ENCODE peak calls at places on chromosomes 3 and 15, in nine cellular contexts. J, I, O, U, M, T, Y, F and K are unnamed samples.

GRCh38 chr15:41486286-41486685 is 7.4 kb upstream of the ITPKA start:
- DNase-seq in J (no peak), I (no peak), O (no peak), U (no peak), M (no peak), T (no peak), Y (no peak), F (no peak), K (no peak)

GRCh38 chr3:125140817-125141595 is 71.5 kb downstream of the SLC12A8 start:
- DNase-seq in J (peak; percentile 73), I (no peak), O (no peak), U (no peak), M (no peak), T (no peak), Y (no peak), F (peak; percentile 55), K (no peak)

GRCh38 chr15:51121118-51121517 is 26.4 kb upstream of the TNFAIP8L3 start:
- DNase-seq in J (peak; percentile 74), I (no peak), O (peak; percentile 93), U (no peak), M (peak; percentile 6), T (no peak), Y (no peak), F (no peak), K (no peak)

GRCh38 chr3:129254536-129255230 is 5.3 kb downstream of the COPG1 start:
- DNase-seq in J (no peak), I (no peak), O (no peak), U (no peak), M (no peak), T (no peak), Y (no peak), F (no peak), K (no peak)

GRCh38 chr3:103712320-103713008 is 1277.6 kb downstream of the ZPLD1 start:
- DNase-seq in J (no peak), I (no peak), O (peak; percentile 60), U (no peak), M (no peak), T (no peak), Y (no peak), F (no peak), K (no peak)

GRCh38 chr3:56939759-56940323 is 120.6 kb upstream of the SPATA12 start:
- DNase-seq in J (no peak), I (no peak), O (no peak), U (no peak), M (no peak), T (no peak), Y (no peak), F (no peak), K (no peak)

GRCh38 chr15:63441266-63441665 is 59.6 kb upstream of the CA12 start:
- DNase-seq in J (no peak), I (no peak), O (no peak), U (no peak), M (no peak), T (no peak), Y (no peak), F (no peak), K (no peak)

GRCh38 chr3:176595307-176595706 is 602.0 kb downstream of the TBL1XR1 start:
- DNase-seq in J (no peak), I (no peak), O (no peak), U (no peak), M (no peak), T (no peak), Y (no peak), F (no peak), K (no peak)

GRCh38 chr3:127406309-127407025 is 118.6 kb upstream of the PRR20G start:
- DNase-seq in J (no peak), I (no peak), O (peak; percentile 33), U (no peak), M (peak; percentile 17), T (no peak), Y (no peak), F (no peak), K (no peak)

GRCh38 chr15:101390462-101390861 is 95.4 kb upstream of the SNRPA1 start:
- DNase-seq in J (no peak), I (no peak), O (no peak), U (no peak), M (no peak), T (no peak), Y (no peak), F (no peak), K (no peak)

GRCh38 chr15:85339976-85340665 is 40.3 kb upstream of the AKAP13 start:
- DNase-seq in J (no peak), I (no peak), O (no peak), U (no peak), M (no peak), T (no peak), Y (no peak), F (no peak), K (no peak)